ENCODE peak calls at places on chromosomes 4 and X, in nine cellular contexts. Q is DND-41; D is upper lobe of right lung; C is effector memory CD4-positive, alpha-beta T cell; H is CD8-positive, alpha-beta memory T cell; L is tibial nerve; X is heart right ventricle; N is pancreas; U is GM23248. M is an unnamed sample. For H3K27me3, the result is how much of the 10 kb centered on the place peaks cover.

GRCh38 chrX:129984196-129984962 is 1.9 kb downstream of the BCORL1 start:
- DNase-seq in Q (peak), D (peak), C (peak), H (peak), L (peak), X (peak), N (peak), U (peak), M (peak)

GRCh38 chrX:24777660-24778059 is 83.9 kb downstream of the POLA1 start:
- DNase-seq in Q (no peak), D (no peak), C (no peak), H (no peak), L (no peak), X (no peak), N (no peak), U (no peak), M (no peak)

GRCh38 chr4:101994247-101994775 is 203.8 kb downstream of the BANK1 start:
- DNase-seq in Q (no peak), D (no peak), C (no peak), H (no peak), L (no peak), X (no peak), N (no peak), U (no peak), M (no peak)

GRCh38 chrX:49192722-49193328 is 6.7 kb upstream of the PRICKLE3 start:
- DNase-seq in Q (peak), D (no peak), C (no peak), H (peak), L (no peak), X (no peak), N (peak), U (peak), M (no peak)

GRCh38 chr4:113951263-113951662 is 28.2 kb downstream of the ARSJ start:
- DNase-seq in Q (no peak), D (no peak), C (no peak), H (no peak), L (no peak), X (no peak), N (no peak), U (peak), M (no peak)

GRCh38 chrX:119410027-119410819 is 11.1 kb downstream of the SLC25A43 start:
- DNase-seq in Q (no peak), D (peak), C (no peak), H (no peak), L (peak), X (no peak), N (peak), U (peak), M (peak)

GRCh38 chrX:107805179-107805578 is 20.5 kb upstream of the MID2 start:
- DNase-seq in Q (no peak), D (no peak), C (no peak), H (no peak), L (no peak), X (no peak), N (no peak), U (no peak), M (no peak)

GRCh38 chr4:157895205-157895604 is 277.6 kb downstream of the GASK1B start:
- DNase-seq in Q (no peak), D (no peak), C (no peak), H (no peak), L (no peak), X (no peak), N (no peak), U (no peak), M (no peak)

GRCh38 chr4:158121203-158121586 is 51.6 kb downstream of the GASK1B start:
- DNase-seq in Q (no peak), D (no peak), C (no peak), H (no peak), L (peak), X (no peak), N (no peak), U (peak), M (peak)

GRCh38 chr4:143358923-143359694 is 22.4 kb downstream of the GAB1 start:
- DNase-seq in Q (peak), D (no peak), C (no peak), H (peak), L (no peak), X (no peak), N (peak), U (peak), M (no peak)

GRCh38 chr4:117164338-117164737 is 79.0 kb upstream of the TRAM1L1 start:
- DNase-seq in Q (no peak), D (no peak), C (no peak), H (no peak), L (no peak), X (no peak), N (no peak), U (no peak), M (no peak)

GRCh38 chr4:9703391-9703790 is 78.0 kb upstream of the DRD5 start:
- DNase-seq in Q (peak), D (peak), C (peak), H (peak), L (peak), X (peak), N (peak), U (peak), M (no peak)

GRCh38 chr4:74451214-74451661 is 6.3 kb downstream of the AREG start:
- DNase-seq in Q (no peak), D (no peak), C (no peak), H (no peak), L (no peak), X (no peak), N (no peak), U (peak), M (no peak)

GRCh38 chr4:124018383-124019317 is 622.1 kb downstream of the SPRY1 start:
- DNase-seq in Q (no peak), D (no peak), C (no peak), H (no peak), L (peak), X (peak), N (peak), U (peak), M (peak)

GRCh38 chr4:130486186-130486585 is 1390.2 kb downstream of the C4orf33 start:
- DNase-seq in Q (no peak), D (no peak), C (no peak), H (no peak), L (no peak), X (no peak), N (no peak), U (peak), M (no peak)

GRCh38 chrX:15680401-15680800 is 15.8 kb upstream of the CLTRN start:
- DNase-seq in Q (no peak), D (no peak), C (no peak), H (no peak), L (no peak), X (no peak), N (no peak), U (peak), M (no peak)

GRCh38 chr4:13109536-13109935 is 374.6 kb downstream of the RAB28 start:
- DNase-seq in Q (no peak), D (no peak), C (no peak), H (no peak), L (no peak), X (no peak), N (no peak), U (no peak), M (no peak)
- H3K27ac ChIP-seq in Q (no peak), D (no peak), C (no peak), H (no peak), L (no peak), X (no peak), N (no peak), U (no peak), M (no peak)

GRCh38 chr4:146633471-146633800 is 5.3 kb upstream of the POU4F2 start:
- DNase-seq in Q (no peak), D (no peak), C (no peak), H (no peak), L (no peak), X (no peak), N (no peak), U (no peak), M (no peak)

GRCh38 chr4:146638801-146639351 is at the start of gene POU4F2:
- DNase-seq in Q (no peak), D (peak), C (no peak), H (no peak), L (no peak), X (no peak), N (no peak), U (peak), M (no peak)

GRCh38 chr4:146637853-146638800 is 566 bp upstream of the POU4F2 start:
- DNase-seq in Q (no peak), D (no peak), C (no peak), H (no peak), L (no peak), X (no peak), N (no peak), U (no peak), M (no peak)

GRCh38 chr4:146632770-146633470 is 5.8 kb upstream of the POU4F2 start:
- DNase-seq in Q (no peak), D (no peak), C (no peak), H (no peak), L (no peak), X (no peak), N (no peak), U (no peak), M (no peak)

DNA sequence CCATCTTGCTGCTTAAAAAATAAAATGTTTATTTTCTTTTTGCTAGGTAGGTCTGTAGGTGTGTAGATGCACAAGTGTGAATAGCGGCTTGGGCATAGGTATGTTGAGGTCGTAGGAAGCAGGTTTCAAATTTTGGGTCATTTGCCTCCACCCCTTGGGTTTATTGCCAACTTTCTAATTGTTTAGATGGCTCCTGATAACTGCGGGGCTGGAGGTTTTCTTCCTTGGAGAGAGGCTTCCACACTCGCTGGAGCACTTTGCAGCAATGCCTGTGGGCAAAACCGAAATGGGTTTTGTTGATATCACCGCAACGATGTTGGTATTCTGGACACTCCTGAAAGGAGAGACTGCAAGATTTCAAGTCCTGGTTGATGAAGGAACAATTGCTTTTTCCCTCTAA is 3.9 kb upstream of the POU4F2 start:
- DNase-seq in Q (no peak), D (no peak), C (no peak), H (no peak), L (no peak), X (no peak), N (no peak), U (no peak), M (no peak)
- H3K27me3 ChIP-seq in Q (under half), D (half or more), C (under half), H (under half), L (half or more), X (half or more), N (under half), U (half or more), M (under half)

GRCh38 chr4:175953960-175954521 is 111.6 kb upstream of the WDR17 start:
- DNase-seq in Q (no peak), D (no peak), C (no peak), H (no peak), L (no peak), X (no peak), N (no peak), U (no peak), M (no peak)
- H3K4me3 ChIP-seq in Q (no peak), D (no peak), C (no peak), H (no peak), L (no peak), X (no peak), N (no peak), U (no peak), M (no peak)

DNA sequence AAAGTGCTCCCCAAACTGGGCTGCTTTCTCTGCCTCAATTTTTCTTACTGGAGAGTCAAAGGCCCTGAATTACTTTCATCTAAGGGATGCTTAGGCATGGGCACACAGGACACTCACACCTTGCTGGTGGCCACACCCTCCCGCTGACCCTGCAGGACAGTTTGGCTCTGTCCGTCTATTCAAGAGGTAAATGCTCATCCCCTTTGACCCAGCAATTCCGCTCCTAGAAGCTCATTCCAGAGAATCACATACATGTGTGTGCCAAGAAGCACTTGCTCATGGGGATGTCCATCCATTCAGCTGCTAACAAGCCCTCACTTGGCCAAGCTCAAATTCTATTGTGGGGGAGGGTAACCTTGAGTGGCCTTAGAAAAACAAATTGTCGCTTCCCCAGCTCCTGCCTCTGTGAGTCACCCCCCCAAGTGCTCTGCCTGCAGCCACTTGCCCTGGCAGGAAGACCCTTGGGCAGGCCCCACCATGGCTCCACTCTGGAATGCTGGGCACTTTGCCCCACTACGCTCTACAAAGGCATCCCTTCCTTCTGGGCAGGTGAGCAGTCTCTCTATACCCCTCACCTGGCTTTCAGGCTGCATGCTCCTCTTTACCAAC is 54.5 kb downstream of the HTRA3 start:
- DNase-seq in Q (no peak), D (no peak), C (no peak), H (no peak), L (no peak), X (no peak), N (no peak), U (no peak), M (no peak)
- H3K27ac ChIP-seq in Q (no peak), D (no peak), C (no peak), H (no peak), L (no peak), X (peak), N (no peak), U (no peak), M (no peak)

GRCh38 chrX:47241201-47242011 is 8.6 kb downstream of the USP11 start:
- DNase-seq in Q (no peak), D (no peak), C (no peak), H (no peak), L (no peak), X (no peak), N (no peak), U (no peak), M (no peak)

GRCh38 chrX:47242321-47242720 is 9.5 kb downstream of the USP11 start:
- DNase-seq in Q (no peak), D (no peak), C (no peak), H (no peak), L (no peak), X (no peak), N (no peak), U (no peak), M (no peak)

GRCh38 chrX:47244676-47245075 is 11.9 kb downstream of the USP11 start:
- DNase-seq in Q (no peak), D (no peak), C (no peak), H (no peak), L (no peak), X (no peak), N (no peak), U (no peak), M (no peak)

GRCh38 chrX:47245156-47245555 is 12.3 kb downstream of the USP11 start:
- DNase-seq in Q (no peak), D (no peak), C (no peak), H (no peak), L (no peak), X (no peak), N (no peak), U (no peak), M (no peak)

DNA sequence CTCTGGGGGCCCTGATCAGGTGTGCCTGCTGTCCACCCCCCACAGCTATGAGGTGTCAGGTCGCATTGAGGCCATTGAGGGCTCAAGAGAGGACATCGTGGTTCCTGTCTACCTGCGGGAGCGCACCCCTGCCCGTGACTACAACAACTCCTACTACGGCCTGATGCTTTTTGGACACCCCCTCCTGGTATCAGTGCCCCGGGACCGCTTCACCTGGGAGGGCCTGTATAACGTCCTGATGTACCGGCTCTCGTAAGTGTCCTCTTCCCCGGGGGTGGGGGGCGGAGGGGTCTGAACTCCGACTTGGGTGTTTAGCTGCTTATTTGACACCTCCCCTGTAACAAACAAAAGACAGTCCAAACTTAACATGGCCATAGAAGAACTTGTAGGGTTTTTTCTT is 10.5 kb downstream of the USP11 start:
- DNase-seq in Q (no peak), D (no peak), C (no peak), H (no peak), L (no peak), X (no peak), N (no peak), U (no peak), M (no peak)
- H3K27me3 ChIP-seq in Q (under half), D (under half), C (under half), H (under half), L (under half), X (under half), N (under half), U (under half), M (under half)

DNA sequence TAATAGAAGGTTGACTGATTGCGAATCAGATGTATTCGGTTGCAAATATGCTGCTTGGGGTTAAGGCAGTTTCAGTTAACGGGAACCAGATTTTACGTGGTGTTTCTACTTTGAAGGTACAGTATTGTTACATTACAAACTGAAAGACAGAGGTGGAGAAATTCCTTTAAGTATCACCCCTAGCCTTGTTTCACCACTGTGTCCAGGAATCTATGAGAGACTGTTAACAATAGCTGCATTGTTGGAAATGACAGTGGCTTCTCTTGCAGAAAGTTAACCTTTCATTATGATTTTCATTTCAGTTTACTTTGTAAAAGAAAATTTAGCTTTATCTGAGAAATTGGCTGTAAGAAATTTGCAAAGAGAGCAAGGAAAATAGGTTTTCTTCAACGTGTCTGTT is 2.6 kb downstream of the CDKL5 start:
- DNase-seq in Q (no peak), D (no peak), C (no peak), H (no peak), L (no peak), X (no peak), N (no peak), U (no peak), M (no peak)
- H3K4me3 ChIP-seq in Q (no peak), D (no peak), C (no peak), H (no peak), L (no peak), X (no peak), N (no peak), U (no peak), M (no peak)

GRCh38 chr4:95541889-95542607 is 6.7 kb downstream of the UNC5C start:
- DNase-seq in Q (no peak), D (no peak), C (no peak), H (no peak), L (no peak), X (no peak), N (no peak), U (no peak), M (no peak)
- H3K27ac ChIP-seq in Q (no peak), D (peak), C (no peak), H (no peak), L (peak), X (peak), N (no peak), U (no peak), M (peak)

GRCh38 chrX:926991-927390 is 285.5 kb downstream of the CRLF2 start:
- DNase-seq in Q (no peak), D (peak), C (no peak), H (no peak), L (no peak), X (no peak), N (no peak), U (no peak), M (no peak)

GRCh38 chrX:928606-929005 is 283.8 kb downstream of the CRLF2 start:
- DNase-seq in Q (no peak), D (no peak), C (no peak), H (no peak), L (no peak), X (no peak), N (no peak), U (no peak), M (no peak)

GRCh38 chrX:925652-926061 is 286.8 kb downstream of the CRLF2 start:
- DNase-seq in Q (no peak), D (peak), C (no peak), H (no peak), L (no peak), X (no peak), N (no peak), U (no peak), M (no peak)

GRCh38 chrX:925094-925493 is 287.4 kb downstream of the CRLF2 start:
- DNase-seq in Q (no peak), D (no peak), C (no peak), H (no peak), L (no peak), X (no peak), N (no peak), U (no peak), M (no peak)

DNA sequence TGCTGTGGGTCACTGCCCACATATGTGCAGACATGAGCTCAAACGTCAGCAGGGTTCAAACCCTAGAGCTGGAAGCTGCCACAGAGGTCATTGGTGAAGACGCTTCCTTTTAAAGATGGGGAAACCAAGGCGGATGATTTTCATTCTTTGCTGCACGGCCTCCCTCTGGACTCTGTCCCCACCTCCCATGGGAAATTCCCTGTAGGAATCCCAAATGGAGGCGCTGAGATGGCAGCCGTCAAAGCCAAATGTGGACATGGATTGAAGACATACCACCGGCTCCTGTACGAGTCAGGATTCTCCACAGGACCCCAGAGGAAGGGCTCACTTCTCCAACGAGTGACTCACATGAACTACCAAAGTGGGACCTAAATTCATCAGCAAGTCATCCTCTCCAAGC is 286.4 kb downstream of the CRLF2 start:
- DNase-seq in Q (no peak), D (peak), C (no peak), H (no peak), L (no peak), X (no peak), N (no peak), U (no peak), M (no peak)
- H3K27me3 ChIP-seq in Q (under half), D (under half), C (under half), H (under half), L (under half), X (under half), N (under half), U (under half), M (under half)

M was measured in uterus.